ENCODE peak calls at places on chromosome 5, in six cellular contexts. K, Y, T, U, H and I are unnamed samples.

GRCh38 chr5:157900644-157901043 is 41.7 kb upstream of the CLINT1 start:
- DNase-seq in K (no peak), Y (no peak), T (no peak), U (peak), H (no peak), I (no peak)

GRCh38 chr5:81232449-81233079 is 558 bp upstream of the CKMT2 start:
- DNase-seq in K (no peak), Y (peak), T (no peak), U (no peak), H (no peak), I (no peak)

GRCh38 chr5:126056362-126056761 is 366.8 kb upstream of the GRAMD2B start:
- DNase-seq in K (no peak), Y (no peak), T (no peak), U (no peak), H (no peak), I (no peak)

GRCh38 chr5:58069846-58070245 is 390.0 kb downstream of the PLK2 start:
- DNase-seq in K (no peak), Y (no peak), T (no peak), U (no peak), H (no peak), I (peak)

GRCh38 chr5:172748341-172748843 is 22.6 kb downstream of the DUSP1 start:
- DNase-seq in K (peak), Y (no peak), T (no peak), U (peak), H (no peak), I (no peak)

GRCh38 chr5:71587709-71588532 is 781 bp downstream of the MCCC2 start:
- DNase-seq in K (no peak), Y (no peak), T (no peak), U (peak), H (peak), I (peak)

GRCh38 chr5:87300744-87301143 is 33.1 kb downstream of the RASA1 start:
- DNase-seq in K (peak), Y (peak), T (peak), U (no peak), H (no peak), I (no peak)

GRCh38 chr5:158413125-158413680 is 554.3 kb upstream of the CLINT1 start:
- DNase-seq in K (no peak), Y (no peak), T (no peak), U (no peak), H (no peak), I (no peak)

GRCh38 chr5:179731791-179732411 is 721 bp upstream of the MAML1 start:
- DNase-seq in K (no peak), Y (peak), T (no peak), U (no peak), H (peak), I (no peak)

GRCh38 chr5:142109356-142110045 is 922 bp downstream of the NDFIP1 start:
- DNase-seq in K (peak), Y (no peak), T (no peak), U (peak), H (peak), I (peak)

GRCh38 chr5:157198277-157199058 is 17.8 kb downstream of the ITK start:
- DNase-seq in K (no peak), Y (no peak), T (no peak), U (no peak), H (no peak), I (no peak)

GRCh38 chr5:84290161-84290560 is 94.5 kb downstream of the EDIL3 start:
- DNase-seq in K (peak), Y (no peak), T (peak), U (no peak), H (no peak), I (no peak)

GRCh38 chr5:1446602-1447343 is 1.5 kb upstream of the SLC6A3 start:
- DNase-seq in K (no peak), Y (no peak), T (no peak), U (peak), H (peak), I (no peak)

GRCh38 chr5:96194597-96194996 is 232.9 kb upstream of the ELL2 start:
- DNase-seq in K (no peak), Y (no peak), T (no peak), U (no peak), H (no peak), I (no peak)

GRCh38 chr5:51033215-51033614 is 350.0 kb upstream of the ISL1 start:
- DNase-seq in K (no peak), Y (no peak), T (no peak), U (no peak), H (no peak), I (no peak)

GRCh38 chr5:112691341-112691685 is 46.4 kb upstream of the APC start:
- DNase-seq in K (no peak), Y (no peak), T (no peak), U (no peak), H (no peak), I (no peak)

GRCh38 chr5:26487553-26487952 is 550.8 kb downstream of the CDH9 start:
- DNase-seq in K (no peak), Y (no peak), T (no peak), U (no peak), H (no peak), I (no peak)

GRCh38 chr5:73544429-73545402 is 20.7 kb downstream of the ANKRA2 start:
- DNase-seq in K (no peak), Y (no peak), T (no peak), U (no peak), H (no peak), I (peak)

GRCh38 chr5:162768962-162769464 is 668.4 kb upstream of the CCNG1 start:
- DNase-seq in K (no peak), Y (no peak), T (no peak), U (peak), H (no peak), I (no peak)

GRCh38 chr5:5221731-5222130 is 81.6 kb downstream of the ADAMTS16 start:
- DNase-seq in K (peak), Y (peak), T (peak), U (no peak), H (no peak), I (no peak)

GRCh38 chr5:15014809-15015208 is 143.2 kb upstream of the ANKH start:
- DNase-seq in K (peak), Y (no peak), T (no peak), U (no peak), H (no peak), I (no peak)

GRCh38 chr5:181221792-181222629 is 1.1 kb upstream of the TRIM41 start:
- DNase-seq in K (peak), Y (peak), T (peak), U (peak), H (peak), I (no peak)

GRCh38 chr5:144386315-144386714 is 215.6 kb downstream of the KCTD16 start:
- DNase-seq in K (no peak), Y (no peak), T (no peak), U (no peak), H (no peak), I (no peak)

GRCh38 chr5:163789870-163790269 is 284.5 kb downstream of the MAT2B start:
- DNase-seq in K (no peak), Y (no peak), T (no peak), U (no peak), H (no peak), I (no peak)

GRCh38 chr5:65967288-65968066 is 41.1 kb downstream of the ERBIN start:
- DNase-seq in K (no peak), Y (no peak), T (no peak), U (no peak), H (no peak), I (no peak)

GRCh38 chr5:93303291-93303691 is 277.7 kb downstream of the NR2F1-AS1 start:
- DNase-seq in K (no peak), Y (no peak), T (no peak), U (no peak), H (no peak), I (no peak)

GRCh38 chr5:139137703-139138102 is 60.5 kb downstream of the SIL1 start:
- DNase-seq in K (peak), Y (no peak), T (no peak), U (peak), H (no peak), I (no peak)

GRCh38 chr5:148984333-148984732 is 78.5 kb downstream of the SH3TC2 start:
- DNase-seq in K (no peak), Y (no peak), T (no peak), U (no peak), H (no peak), I (no peak)

GRCh38 chr5:134503088-134503936 is 22.2 kb upstream of the JADE2 start:
- DNase-seq in K (peak), Y (peak), T (peak), U (no peak), H (peak), I (no peak)

GRCh38 chr5:1019001-1019651 is 10.5 kb downstream of the NKD2 start:
- DNase-seq in K (no peak), Y (no peak), T (no peak), U (no peak), H (no peak), I (no peak)